ENCODE peak calls at places on chromosomes 16 and 17, in ten cellular contexts. W is heart right ventricle, Z is GM12865, O is NB4, G is GM13977, V is tibial artery, S is AG10803, X is H9, J is SK-N-SH, I is left ventricle myocardium inferior. Q is an unnamed sample.

GRCh38 chr17:37671813-37672544 is 28.7 kb upstream of the DDX52 start:
- DNase-seq in W (no peak), Z (no peak), O (no peak), G (no peak), V (no peak), S (peak; percentile 95), X (no peak), J (no peak), I (no peak), Q (no peak)

GRCh38 chr16:11407047-11407982 is 62.1 kb downstream of the RMI2 start:
- DNase-seq in W (peak; percentile 58), Z (peak; percentile 75), O (peak; percentile 78), G (peak; percentile 86), V (peak; percentile 81), S (peak; percentile 67), X (peak; percentile 82), J (peak; percentile 75), I (no peak), Q (peak; percentile 81)

GRCh38 chr16:57623251-57624043 is 5.0 kb upstream of the ADGRG1 start:
- DNase-seq in W (no peak), Z (no peak), O (peak; percentile 36), G (no peak), V (no peak), S (no peak), X (peak; percentile 50), J (no peak), I (no peak), Q (peak; percentile 61)

GRCh38 chr16:27801259-27801945 is 251.5 kb downstream of the KATNIP start:
- DNase-seq in W (no peak), Z (no peak), O (no peak), G (no peak), V (no peak), S (peak; percentile 36), X (no peak), J (no peak), I (no peak), Q (no peak)

GRCh38 chr16:57304169-57305061 is 19.9 kb upstream of the PLLP start:
- DNase-seq in W (peak; percentile 79), Z (peak; percentile 82), O (no peak), G (peak; percentile 51), V (peak; percentile 92), S (peak; percentile 71), X (no peak), J (no peak), I (no peak), Q (no peak)

GRCh38 chr17:70168979-70169706 is at the start of gene KCNJ2:
- DNase-seq in W (peak; percentile 88), Z (peak; percentile 69), O (peak; percentile 71), G (peak; percentile 88), V (peak; percentile 88), S (peak; percentile 76), X (peak; percentile 95), J (peak; percentile 97), I (peak; percentile 91), Q (peak; percentile 80)

GRCh38 chr17:45763182-45763581 is 20.9 kb upstream of the CRHR1 start:
- DNase-seq in W (no peak), Z (no peak), O (no peak), G (no peak), V (no peak), S (no peak), X (no peak), J (no peak), I (no peak), Q (no peak)

GRCh38 chr17:7323731-7324437 is 5.3 kb downstream of the NEURL4 start:
- DNase-seq in W (no peak), Z (peak; percentile 57), O (peak; percentile 29), G (peak; percentile 80), V (no peak), S (peak; percentile 20), X (peak; percentile 90), J (peak; percentile 90), I (peak; percentile 50), Q (peak; percentile 77)

GRCh38 chr17:42775534-42776098 is 2.4 kb downstream of the VPS25 start:
- DNase-seq in W (no peak), Z (peak; percentile 44), O (peak; percentile 75), G (peak; percentile 62), V (no peak), S (no peak), X (no peak), J (no peak), I (no peak), Q (no peak)

GRCh38 chr17:42772945-42773289 is 332 bp upstream of the VPS25 start:
- DNase-seq in W (no peak), Z (no peak), O (no peak), G (no peak), V (no peak), S (no peak), X (no peak), J (no peak), I (no peak), Q (no peak)

GRCh38 chr17:42778570-42778969 is 1.8 kb upstream of the WNK4 start:
- DNase-seq in W (no peak), Z (no peak), O (no peak), G (no peak), V (no peak), S (no peak), X (no peak), J (no peak), I (no peak), Q (no peak)

GRCh38 chr17:42774066-42774750 is 959 bp downstream of the VPS25 start:
- DNase-seq in W (no peak), Z (no peak), O (no peak), G (no peak), V (no peak), S (peak; percentile 49), X (no peak), J (no peak), I (no peak), Q (no peak)

DNA sequence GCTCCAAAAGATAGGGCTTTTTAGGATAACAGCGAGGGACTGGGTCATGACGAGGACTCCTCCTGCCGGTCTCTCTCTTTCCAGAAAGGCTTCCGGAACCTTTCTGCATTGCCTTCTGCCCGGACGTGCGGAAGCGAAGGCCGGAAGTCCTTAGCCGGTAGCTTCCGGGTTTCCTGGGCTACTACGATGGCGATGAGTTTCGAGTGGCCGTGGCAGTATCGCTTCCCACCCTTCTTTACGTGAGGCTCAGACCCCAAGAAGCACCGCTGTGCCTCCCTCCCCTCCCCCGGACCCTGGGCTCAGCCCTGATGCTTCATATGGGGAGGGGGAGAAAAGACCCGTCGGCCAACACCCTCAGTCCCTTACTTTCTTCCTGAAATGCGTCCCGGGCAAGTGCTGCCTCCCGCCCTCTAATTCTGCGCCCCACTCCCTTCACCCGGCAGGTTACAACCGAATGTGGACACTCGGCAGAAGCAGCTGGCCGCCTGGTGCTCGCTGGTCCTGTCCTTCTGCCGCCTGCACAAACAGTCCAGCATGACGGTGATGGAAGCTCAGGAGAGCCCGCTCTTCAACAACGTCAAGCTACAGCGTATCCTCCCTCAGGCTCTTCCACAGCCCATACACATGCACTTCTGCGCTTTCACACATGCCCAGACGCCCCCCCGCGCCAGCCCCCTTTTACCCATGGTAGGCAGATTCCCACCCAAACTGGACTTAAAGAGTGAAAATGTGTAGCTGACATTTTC is at the start of gene VPS25:
- DNase-seq in W (peak; percentile 86), Z (peak; percentile 90), O (peak; percentile 84), G (peak; percentile 89), V (peak; percentile 86), S (peak; percentile 87), X (peak; percentile 86), J (peak; percentile 85), I (peak; percentile 71), Q (peak; percentile 75)
- TF ChIP-seq CTCF in W (no peak), Z (no peak), O (no peak), G (no peak), V (no peak), S (peak; percentile 44), X (peak; percentile 32), J (peak; percentile 24), I (peak; percentile 36), Q (peak; percentile 29)

DNA sequence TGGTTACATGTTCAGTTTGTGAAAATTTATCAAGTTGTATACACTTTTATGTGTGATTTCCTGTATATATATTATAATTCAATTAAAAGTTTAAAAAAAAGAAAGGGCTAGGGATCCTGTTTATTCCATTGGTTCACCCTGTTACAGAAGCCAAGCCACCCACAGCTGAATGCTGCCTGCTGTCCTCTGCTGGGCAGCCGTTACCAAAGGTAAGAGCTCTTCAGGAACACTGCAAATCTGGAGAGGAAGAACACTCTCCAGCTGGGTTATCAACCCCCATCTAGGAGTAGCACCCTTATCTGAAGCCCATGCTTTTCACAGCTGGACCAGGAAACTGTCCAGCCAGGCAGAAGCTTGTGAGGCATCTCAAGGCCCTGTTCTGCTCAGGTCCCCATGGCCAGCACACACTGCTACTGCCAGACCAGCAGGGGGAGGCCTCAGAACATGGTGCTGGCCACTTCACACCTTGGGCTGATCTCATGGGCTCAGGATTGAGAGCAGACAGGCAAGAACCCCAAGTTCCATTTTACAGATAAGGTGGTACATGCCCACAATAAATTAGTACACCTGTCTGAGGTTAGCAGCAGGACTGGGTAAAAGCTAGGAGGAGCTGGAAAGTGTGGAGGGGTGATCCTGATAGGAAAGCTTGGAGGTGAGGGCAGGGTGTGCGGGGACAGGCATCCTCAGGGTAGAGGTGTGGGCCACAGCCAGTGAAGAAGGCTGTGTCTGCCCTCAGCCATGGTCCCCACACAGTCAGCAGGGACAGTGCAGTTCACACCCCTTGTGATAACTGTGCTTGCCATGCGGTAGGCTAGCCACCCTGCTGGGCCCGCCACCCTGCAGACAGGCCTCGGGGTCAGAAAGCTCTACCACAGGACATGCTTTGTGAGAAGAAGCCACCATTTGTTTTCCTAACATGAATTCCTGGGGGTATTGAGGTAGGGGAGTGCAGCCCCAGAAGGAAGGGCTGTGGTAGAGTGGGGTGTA is 54.3 kb upstream of the SREBF1 start:
- DNase-seq in W (peak; percentile 42), Z (peak; percentile 83), O (peak; percentile 73), G (peak; percentile 68), V (no peak), S (peak; percentile 77), X (peak; percentile 84), J (peak; percentile 71), I (peak; percentile 36), Q (peak; percentile 23)
- TF ChIP-seq CTCF in W (peak; percentile 36), Z (peak; percentile 80), O (peak; percentile 76), G (peak; percentile 89), V (peak; percentile 40), S (peak; percentile 86), X (peak; percentile 83), J (peak; percentile 79), I (peak; percentile 78), Q (peak; percentile 75)

GRCh38 chr16:31701734-31702133 is 171.9 kb upstream of the ZNF267 start:
- DNase-seq in W (no peak), Z (no peak), O (no peak), G (no peak), V (no peak), S (no peak), X (no peak), J (no peak), I (no peak), Q (no peak)

GRCh38 chr16:31699601-31700000 is 171.9 kb downstream of the AHSP start:
- DNase-seq in W (no peak), Z (no peak), O (no peak), G (no peak), V (no peak), S (no peak), X (no peak), J (no peak), I (no peak), Q (no peak)

GRCh38 chr16:31700200-31700529 is 172.5 kb downstream of the AHSP start:
- DNase-seq in W (no peak), Z (no peak), O (no peak), G (peak; percentile 90), V (no peak), S (no peak), X (peak; percentile 94), J (peak; percentile 92), I (no peak), Q (no peak)

GRCh38 chr16:31698901-31699300 is 171.2 kb downstream of the AHSP start:
- DNase-seq in W (no peak), Z (no peak), O (no peak), G (no peak), V (no peak), S (no peak), X (no peak), J (no peak), I (no peak), Q (no peak)

DNA sequence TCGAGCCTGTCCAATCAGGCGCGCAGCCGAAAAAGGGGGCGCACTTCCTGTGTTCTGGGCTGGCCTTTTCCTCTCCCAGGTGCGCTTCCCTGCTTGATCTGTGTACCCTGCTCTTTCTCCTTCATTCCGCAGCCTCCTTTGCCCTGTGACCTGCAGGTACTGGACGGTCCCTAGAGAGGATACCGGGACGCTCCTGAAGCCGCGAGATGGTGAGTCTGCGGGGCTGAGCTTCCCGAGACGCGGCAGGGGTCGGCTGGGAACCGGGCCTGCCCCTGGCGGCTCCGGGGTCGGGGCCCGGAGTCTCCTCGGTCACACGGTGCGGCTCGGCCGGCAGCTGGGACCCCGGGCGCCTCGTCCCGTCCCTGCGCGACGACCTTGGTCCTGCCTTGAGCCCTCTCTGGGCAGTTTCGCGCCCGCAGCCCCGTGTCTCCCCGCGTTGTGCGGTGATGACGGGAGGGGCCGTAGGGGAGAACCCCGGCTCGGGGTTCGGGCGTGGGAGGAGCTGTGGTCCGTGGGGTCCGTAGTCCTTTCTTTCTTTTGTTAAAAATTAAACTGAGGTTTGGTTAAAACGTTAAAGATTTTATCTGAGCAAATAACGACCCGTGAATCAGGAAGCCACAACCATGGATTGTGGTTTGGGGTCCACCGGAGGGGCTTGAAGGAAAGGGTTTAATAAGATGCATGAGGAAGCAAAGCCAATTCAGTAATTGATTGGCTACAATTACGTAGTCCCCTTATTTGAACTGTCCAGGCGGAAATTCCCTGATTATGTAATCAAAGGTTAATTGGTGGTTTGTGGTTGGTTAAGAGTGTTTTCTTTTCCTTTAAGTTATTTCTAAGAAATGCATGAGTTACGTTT is 172.8 kb upstream of the ZNF267 start:
- DNase-seq in W (peak; percentile 81), Z (peak; percentile 92), O (peak; percentile 68), G (peak; percentile 65), V (no peak), S (peak; percentile 31), X (no peak), J (peak; percentile 77), I (peak; percentile 82), Q (peak; percentile 67)
- TF ChIP-seq CTCF in W (no peak), Z (no peak), O (no peak), G (peak; percentile 13), V (no peak), S (peak; percentile 26), X (peak; percentile 25), J (peak; percentile 29), I (peak; percentile 24), Q (no peak)

DNA sequence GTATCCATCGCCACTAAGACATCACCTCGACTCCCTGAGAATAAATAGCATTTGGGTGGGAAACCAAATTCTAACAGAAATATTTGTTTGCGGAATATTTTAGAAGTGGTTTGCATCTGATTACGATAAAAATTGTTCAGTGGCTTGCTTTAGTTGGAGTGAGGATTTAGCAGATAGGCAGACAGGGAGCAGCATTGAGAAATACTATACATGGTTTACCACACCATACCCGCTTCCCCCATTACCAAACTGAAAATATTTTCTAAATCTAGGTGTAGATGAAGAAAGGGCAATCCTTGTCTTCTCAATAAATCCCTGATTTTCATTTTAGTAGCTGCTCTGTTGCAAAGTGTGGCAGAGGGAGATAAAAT is 895 bp upstream of the BAHCC1 start:
- DNase-seq in W (no peak), Z (no peak), O (peak; percentile 54), G (no peak), V (no peak), S (no peak), X (no peak), J (no peak), I (no peak), Q (no peak)
- TF ChIP-seq CTCF in W (no peak), Z (no peak), O (no peak), G (no peak), V (no peak), S (no peak), X (no peak), J (peak; percentile 4), I (no peak), Q (no peak)

Q was measured in neural crest cell.